ENCODE peak calls at places on chromosomes 2 and 18, in four cellular contexts. P is bronchial epithelial cell, A is GM23338, E is NB4. J is an unnamed sample.

GRCh38 chr18:61926532-61926931 is 33.7 kb upstream of the RNF152 start:
- DNase-seq in P (no peak), A (no peak), E (no peak), J (no peak)

GRCh38 chr2:28276076-28276618 is 116.5 kb upstream of the FOSL2 start:
- DNase-seq in P (peak), A (no peak), E (peak), J (peak)

GRCh38 chr18:25298853-25299274 is 53.1 kb downstream of the ZNF521 start:
- DNase-seq in P (peak), A (no peak), E (no peak), J (peak)

GRCh38 chr2:36655456-36655855 is 41.1 kb upstream of the VIT start:
- DNase-seq in P (no peak), A (no peak), E (no peak), J (peak)

GRCh38 chr2:156182132-156182531 is 150.4 kb downstream of the NR4A2 start:
- DNase-seq in P (peak), A (no peak), E (peak), J (no peak)

GRCh38 chr2:145501920-145502319 is 982.0 kb upstream of the ZEB2 start:
- DNase-seq in P (no peak), A (no peak), E (no peak), J (no peak)

GRCh38 chr18:59140287-59140885 is 702 bp downstream of the SEC11C start:
- DNase-seq in P (peak), A (peak), E (no peak), J (peak)

GRCh38 chr18:48534364-48534763 is 4.5 kb upstream of the CTIF start:
- DNase-seq in P (no peak), A (no peak), E (no peak), J (peak)

GRCh38 chr2:241798631-241799521 is 10.1 kb upstream of the NEU4 start:
- DNase-seq in P (no peak), A (no peak), E (no peak), J (no peak)

GRCh38 chr18:57077786-57078552 is 68.9 kb upstream of the BOD1L2 start:
- DNase-seq in P (no peak), A (no peak), E (peak), J (no peak)

GRCh38 chr2:74740395-74741075 is 86.5 kb downstream of the SEMA4F start:
- DNase-seq in P (peak), A (no peak), E (peak), J (peak)

GRCh38 chr2:165203689-165204559 is at the start of gene SCN3A:
- DNase-seq in P (peak), A (peak), E (peak), J (peak)

GRCh38 chr2:58871469-58872142 is 630.5 kb upstream of the FANCL start:
- DNase-seq in P (no peak), A (peak), E (no peak), J (no peak)

GRCh38 chr2:46780801-46781445 is 134.7 kb downstream of the MCFD2 start:
- DNase-seq in P (no peak), A (peak), E (peak), J (no peak)

GRCh38 chr18:49886891-49887764 is 73.8 kb upstream of the ACAA2 start:
- DNase-seq in P (peak), A (peak), E (peak), J (no peak)

GRCh38 chr2:9690252-9690651 is 59.5 kb upstream of the YWHAQ start:
- DNase-seq in P (no peak), A (no peak), E (no peak), J (peak)

GRCh38 chr2:63023444-63023843 is 27.2 kb upstream of the OTX1 start:
- DNase-seq in P (peak), A (peak), E (peak), J (peak)

GRCh38 chr2:71276311-71277158 is 49.6 kb upstream of the PAIP2B start:
- DNase-seq in P (peak), A (peak), E (peak), J (peak)

GRCh38 chr18:48007955-48008701 is 77.7 kb upstream of the SMAD2 start:
- DNase-seq in P (no peak), A (peak), E (peak), J (peak)

GRCh38 chr2:71888741-71889445 is 258.8 kb downstream of the CYP26B1 start:
- DNase-seq in P (no peak), A (no peak), E (peak), J (no peak)

GRCh38 chr2:51000849-51001617 is 30.9 kb downstream of the NRXN1 start:
- DNase-seq in P (no peak), A (peak), E (no peak), J (no peak)

GRCh38 chr18:74682998-74683311 is 85.3 kb downstream of the ZNF407 start:
- DNase-seq in P (peak), A (no peak), E (no peak), J (peak)

GRCh38 chr2:145771526-145771925 is 1251.6 kb upstream of the ZEB2 start:
- DNase-seq in P (no peak), A (no peak), E (peak), J (no peak)

GRCh38 chr2:74379851-74380789 is at the start of gene DCTN1:
- DNase-seq in P (peak), A (peak), E (no peak), J (peak)

GRCh38 chr2:236678307-236678975 is 108.8 kb downstream of the ACKR3 start:
- DNase-seq in P (no peak), A (no peak), E (no peak), J (no peak)

GRCh38 chr18:79862562-79862961 is 64.8 kb downstream of the KCNG2 start:
- DNase-seq in P (no peak), A (no peak), E (no peak), J (no peak)

GRCh38 chr2:24870440-24870839 is 49.6 kb downstream of the ADCY3 start:
- DNase-seq in P (no peak), A (no peak), E (no peak), J (no peak)

DNA sequence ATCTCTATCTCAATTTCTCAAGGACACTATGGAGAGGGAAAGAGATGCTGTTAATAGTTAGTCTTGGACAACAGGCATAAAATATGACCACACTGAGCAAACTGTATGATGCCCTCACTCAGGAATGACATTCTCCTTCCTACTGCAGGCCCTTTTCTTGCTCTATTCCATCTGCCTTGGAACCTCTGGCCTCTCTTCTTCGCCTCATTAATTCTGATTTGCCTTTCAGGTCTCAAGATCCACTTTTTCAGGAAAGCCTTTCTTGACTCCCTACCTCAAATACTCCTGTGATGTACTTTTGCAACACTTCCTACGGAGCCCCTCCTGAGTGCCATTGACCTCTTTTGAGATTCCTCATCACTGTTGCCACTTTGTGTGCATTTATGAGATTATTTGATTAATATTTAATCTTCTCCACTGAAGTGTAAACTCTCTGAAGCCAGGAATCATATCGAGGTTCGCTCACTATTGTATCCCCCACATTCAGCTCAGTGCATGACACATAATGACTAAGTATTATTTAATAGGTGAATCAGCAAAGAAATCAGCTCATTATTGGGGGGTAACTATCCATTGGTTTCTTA is 21.3 kb upstream of the SPP2 start:
- DNase-seq in P (peak), A (no peak), E (no peak), J (peak)
- H3K4me3 ChIP-seq in P (no peak), A (no peak), E (no peak), J (no peak)

GRCh38 chr2:33085646-33086045 is 138.9 kb downstream of the LTBP1 start:
- DNase-seq in P (no peak), A (no peak), E (no peak), J (peak)

GRCh38 chr2:33083671-33084387 is 137.1 kb downstream of the LTBP1 start:
- DNase-seq in P (no peak), A (peak), E (peak), J (no peak)

GRCh38 chr2:33090553-33091134 is 143.9 kb downstream of the LTBP1 start:
- DNase-seq in P (no peak), A (no peak), E (no peak), J (no peak)

GRCh38 chr2:33084433-33084832 is 137.7 kb downstream of the LTBP1 start:
- DNase-seq in P (no peak), A (no peak), E (no peak), J (no peak)

GRCh38 chr2:33086400-33087015 is 139.8 kb downstream of the LTBP1 start:
- DNase-seq in P (peak), A (no peak), E (peak), J (peak)
- TF ChIP-seq CTCF in P (peak), A (no peak), E (no peak), J (no peak)

GRCh38 chr18:33900638-33901037 is 322.6 kb downstream of the ASXL3 start:
- DNase-seq in P (no peak), A (no peak), E (no peak), J (no peak)
- H3K4me3 ChIP-seq in P (no peak), A (no peak), E (no peak), J (no peak)

GRCh38 chr2:44296653-44297052 is 21.4 kb downstream of the SLC3A1 start:
- DNase-seq in P (no peak), A (no peak), E (no peak), J (no peak)

GRCh38 chr2:44291281-44292248 is 16.3 kb downstream of the SLC3A1 start:
- DNase-seq in P (peak), A (peak), E (peak), J (peak)

GRCh38 chr2:44295113-44295512 is 19.8 kb downstream of the SLC3A1 start:
- DNase-seq in P (no peak), A (no peak), E (no peak), J (no peak)

GRCh38 chr2:44297431-44297830 is 22.2 kb downstream of the SLC3A1 start:
- DNase-seq in P (no peak), A (no peak), E (no peak), J (no peak)

DNA sequence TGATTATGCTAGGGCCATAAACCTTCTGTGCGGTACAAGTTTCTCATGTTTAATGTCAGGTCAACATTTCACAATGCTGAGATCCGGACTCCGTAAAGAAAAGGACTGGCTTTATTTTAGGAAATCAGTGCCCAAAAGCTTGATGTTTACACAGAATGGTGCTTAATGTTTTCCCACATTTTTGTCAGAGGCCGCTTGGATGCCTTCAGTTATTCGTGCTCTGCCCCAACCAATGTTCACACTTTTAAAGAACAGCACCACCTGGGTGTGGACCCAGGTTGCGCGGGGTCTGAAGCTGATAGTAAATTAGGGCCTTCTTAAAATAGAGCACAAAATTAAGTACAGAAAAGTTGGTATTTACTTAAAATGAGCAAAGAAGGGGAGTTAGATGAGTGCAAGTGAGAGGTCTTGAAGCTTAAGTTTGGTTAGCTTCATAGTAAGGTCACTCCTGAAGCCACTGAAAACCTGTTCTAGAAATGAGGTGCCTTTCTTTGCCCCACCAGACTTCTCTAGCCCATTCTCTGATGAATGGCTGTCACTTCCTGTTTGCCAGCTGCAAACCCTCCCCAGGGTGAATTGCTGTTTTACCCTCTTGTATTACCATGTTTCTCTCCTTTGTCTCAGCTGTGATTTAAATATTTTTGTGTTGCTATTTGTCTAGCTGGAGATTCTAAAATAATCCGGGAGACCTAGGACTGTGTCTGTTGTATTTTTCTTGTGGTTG is 20.5 kb downstream of the SLC3A1 start:
- DNase-seq in P (no peak), A (peak), E (peak), J (no peak)
- TF ChIP-seq CTCF in P (no peak), A (peak), E (peak), J (peak)

GRCh38 chr2:109127556-109127955 is 1.4 kb upstream of the SH3RF3 start:
- DNase-seq in P (no peak), A (no peak), E (no peak), J (no peak)
- H3K4me3 ChIP-seq in P (no peak), A (peak), E (peak), J (no peak)